ENCODE peak calls at places on chromosomes 11 and 22, in nine cellular contexts. One of them, this sample, is unnamed. For H3K36me3, the result is how much of the 10 kb centered on the place peaks cover.

GRCh38 chr22:29795663-29796062 is 28.5 kb downstream of the UQCR10 start:
- DNase-seq in tibial artery: no peak
- DNase-seq in fibroblast of lung: no peak
- DNase-seq in psoas muscle: no peak
- DNase-seq in prostate gland: peak
- DNase-seq in mucosa of descending colon: no peak
- DNase-seq in lower lobe of right lung: no peak
- DNase-seq in GM23338: no peak
- DNase-seq in uterus: no peak
- DNase-seq in this sample: no peak

GRCh38 chr22:46390652-46391301 is 55.3 kb downstream of the TRMU start:
- DNase-seq in tibial artery: peak
- DNase-seq in fibroblast of lung: peak
- DNase-seq in psoas muscle: peak
- DNase-seq in prostate gland: peak
- DNase-seq in mucosa of descending colon: no peak
- DNase-seq in lower lobe of right lung: no peak
- DNase-seq in GM23338: no peak
- DNase-seq in uterus: peak
- DNase-seq in this sample: peak

GRCh38 chr11:2259897-2260451 is 10.4 kb downstream of the ASCL2 start:
- DNase-seq in tibial artery: no peak
- DNase-seq in fibroblast of lung: no peak
- DNase-seq in psoas muscle: peak
- DNase-seq in prostate gland: peak
- DNase-seq in mucosa of descending colon: no peak
- DNase-seq in lower lobe of right lung: no peak
- DNase-seq in GM23338: no peak
- DNase-seq in uterus: no peak
- DNase-seq in this sample: peak

GRCh38 chr11:68380786-68381622 is 68.6 kb downstream of the LRP5 start:
- DNase-seq in tibial artery: peak
- DNase-seq in fibroblast of lung: peak
- DNase-seq in psoas muscle: peak
- DNase-seq in prostate gland: no peak
- DNase-seq in mucosa of descending colon: no peak
- DNase-seq in lower lobe of right lung: no peak
- DNase-seq in GM23338: no peak
- DNase-seq in uterus: no peak
- DNase-seq in this sample: no peak

GRCh38 chr11:93570759-93571413 is 27.7 kb upstream of the SMCO4 start:
- DNase-seq in tibial artery: no peak
- DNase-seq in fibroblast of lung: peak
- DNase-seq in psoas muscle: no peak
- DNase-seq in prostate gland: peak
- DNase-seq in mucosa of descending colon: no peak
- DNase-seq in lower lobe of right lung: no peak
- DNase-seq in GM23338: no peak
- DNase-seq in uterus: peak
- DNase-seq in this sample: peak

GRCh38 chr22:28426346-28427132 is 253.1 kb downstream of the TTC28 start:
- DNase-seq in tibial artery: no peak
- DNase-seq in fibroblast of lung: peak
- DNase-seq in psoas muscle: no peak
- DNase-seq in prostate gland: no peak
- DNase-seq in mucosa of descending colon: no peak
- DNase-seq in lower lobe of right lung: no peak
- DNase-seq in GM23338: no peak
- DNase-seq in uterus: no peak
- DNase-seq in this sample: no peak

GRCh38 chr11:94149435-94149834 is 20.8 kb downstream of the PANX1 start:
- DNase-seq in tibial artery: no peak
- DNase-seq in fibroblast of lung: peak
- DNase-seq in psoas muscle: no peak
- DNase-seq in prostate gland: no peak
- DNase-seq in mucosa of descending colon: no peak
- DNase-seq in lower lobe of right lung: no peak
- DNase-seq in GM23338: no peak
- DNase-seq in uterus: no peak
- DNase-seq in this sample: no peak

GRCh38 chr11:11313426-11313825 is 39.6 kb downstream of the CSNK2A3 start:
- DNase-seq in tibial artery: no peak
- DNase-seq in fibroblast of lung: peak
- DNase-seq in psoas muscle: no peak
- DNase-seq in prostate gland: no peak
- DNase-seq in mucosa of descending colon: no peak
- DNase-seq in lower lobe of right lung: peak
- DNase-seq in GM23338: no peak
- DNase-seq in uterus: no peak
- DNase-seq in this sample: no peak

GRCh38 chr11:78860720-78861422 is 286.2 kb upstream of the NARS2 start:
- DNase-seq in tibial artery: no peak
- DNase-seq in fibroblast of lung: no peak
- DNase-seq in psoas muscle: no peak
- DNase-seq in prostate gland: no peak
- DNase-seq in mucosa of descending colon: no peak
- DNase-seq in lower lobe of right lung: no peak
- DNase-seq in GM23338: peak
- DNase-seq in uterus: no peak
- DNase-seq in this sample: no peak

GRCh38 chr22:23849009-23850006 is 8.4 kb upstream of the SLC2A11 start:
- DNase-seq in tibial artery: peak
- DNase-seq in fibroblast of lung: peak
- DNase-seq in psoas muscle: peak
- DNase-seq in prostate gland: peak
- DNase-seq in mucosa of descending colon: peak
- DNase-seq in lower lobe of right lung: peak
- DNase-seq in GM23338: peak
- DNase-seq in uterus: peak
- DNase-seq in this sample: peak

GRCh38 chr22:49113758-49114157 is 713.9 kb downstream of the BRD1 start:
- DNase-seq in tibial artery: no peak
- DNase-seq in fibroblast of lung: no peak
- DNase-seq in psoas muscle: no peak
- DNase-seq in prostate gland: no peak
- DNase-seq in mucosa of descending colon: no peak
- DNase-seq in lower lobe of right lung: no peak
- DNase-seq in GM23338: no peak
- DNase-seq in uterus: no peak
- DNase-seq in this sample: no peak

GRCh38 chr11:19185036-19185435 is 16.7 kb downstream of the CSRP3 start:
- DNase-seq in tibial artery: no peak
- DNase-seq in fibroblast of lung: no peak
- DNase-seq in psoas muscle: no peak
- DNase-seq in prostate gland: no peak
- DNase-seq in mucosa of descending colon: no peak
- DNase-seq in lower lobe of right lung: no peak
- DNase-seq in GM23338: no peak
- DNase-seq in uterus: no peak
- DNase-seq in this sample: no peak

GRCh38 chr11:19187880-19188279 is 13.9 kb downstream of the CSRP3 start:
- DNase-seq in tibial artery: no peak
- DNase-seq in fibroblast of lung: peak
- DNase-seq in psoas muscle: no peak
- DNase-seq in prostate gland: no peak
- DNase-seq in mucosa of descending colon: no peak
- DNase-seq in lower lobe of right lung: no peak
- DNase-seq in GM23338: no peak
- DNase-seq in uterus: no peak
- DNase-seq in this sample: no peak

GRCh38 chr11:19183641-19184040 is 18.1 kb downstream of the CSRP3 start:
- DNase-seq in tibial artery: no peak
- DNase-seq in fibroblast of lung: no peak
- DNase-seq in psoas muscle: no peak
- DNase-seq in prostate gland: no peak
- DNase-seq in mucosa of descending colon: no peak
- DNase-seq in lower lobe of right lung: no peak
- DNase-seq in GM23338: no peak
- DNase-seq in uterus: no peak
- DNase-seq in this sample: no peak

GRCh38 chr11:19185516-19186052 is 16.2 kb downstream of the CSRP3 start:
- DNase-seq in tibial artery: no peak
- DNase-seq in fibroblast of lung: no peak
- DNase-seq in psoas muscle: no peak
- DNase-seq in prostate gland: no peak
- DNase-seq in mucosa of descending colon: no peak
- DNase-seq in lower lobe of right lung: no peak
- DNase-seq in GM23338: no peak
- DNase-seq in uterus: no peak
- DNase-seq in this sample: no peak

GRCh38 chr11:19187101-19187500 is 14.7 kb downstream of the CSRP3 start:
- DNase-seq in tibial artery: no peak
- DNase-seq in fibroblast of lung: peak
- DNase-seq in psoas muscle: no peak
- DNase-seq in prostate gland: no peak
- DNase-seq in mucosa of descending colon: no peak
- DNase-seq in lower lobe of right lung: no peak
- DNase-seq in GM23338: no peak
- DNase-seq in uterus: no peak
- DNase-seq in this sample: no peak
- H3K36me3 ChIP-seq in tibial artery: under half
- H3K36me3 ChIP-seq in fibroblast of lung: under half
- H3K36me3 ChIP-seq in psoas muscle: half or more
- H3K36me3 ChIP-seq in prostate gland: under half
- H3K36me3 ChIP-seq in mucosa of descending colon: under half
- H3K36me3 ChIP-seq in lower lobe of right lung: under half
- H3K36me3 ChIP-seq in GM23338: under half
- H3K36me3 ChIP-seq in uterus: under half
- H3K36me3 ChIP-seq in this sample: under half

GRCh38 chr11:889261-889660 is 21.3 kb downstream of the CHID1 start:
- DNase-seq in tibial artery: no peak
- DNase-seq in fibroblast of lung: no peak
- DNase-seq in psoas muscle: no peak
- DNase-seq in prostate gland: no peak
- DNase-seq in mucosa of descending colon: no peak
- DNase-seq in lower lobe of right lung: no peak
- DNase-seq in GM23338: no peak
- DNase-seq in uterus: no peak
- DNase-seq in this sample: no peak
- H3K36me3 ChIP-seq in tibial artery: under half
- H3K36me3 ChIP-seq in fibroblast of lung: under half
- H3K36me3 ChIP-seq in psoas muscle: under half
- H3K36me3 ChIP-seq in prostate gland: under half
- H3K36me3 ChIP-seq in mucosa of descending colon: under half
- H3K36me3 ChIP-seq in lower lobe of right lung: under half
- H3K36me3 ChIP-seq in GM23338: under half
- H3K36me3 ChIP-seq in uterus: under half
- H3K36me3 ChIP-seq in this sample: under half

DNA sequence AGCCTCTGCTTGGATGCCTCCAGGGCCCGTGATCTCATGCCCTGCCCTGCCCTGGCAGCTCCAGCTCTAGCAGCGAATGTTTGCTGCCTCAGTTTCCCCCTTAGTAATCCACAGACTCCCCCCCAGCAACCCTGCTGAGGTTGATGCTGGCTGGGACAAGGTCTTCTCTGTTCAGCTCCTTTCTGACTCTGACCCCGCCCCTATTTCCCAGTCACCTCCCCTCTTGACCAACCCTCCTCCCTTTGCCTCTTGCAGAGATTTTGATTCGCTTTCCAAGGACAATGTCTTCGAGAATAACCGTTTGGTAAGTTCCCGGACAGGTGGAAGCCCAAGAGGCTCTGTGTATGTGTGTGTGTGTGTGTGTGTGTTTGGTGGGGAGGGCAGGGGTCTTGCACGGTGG is 5.6 kb downstream of the MICALL1 start:
- DNase-seq in tibial artery: no peak
- DNase-seq in fibroblast of lung: no peak
- DNase-seq in psoas muscle: no peak
- DNase-seq in prostate gland: no peak
- DNase-seq in mucosa of descending colon: no peak
- DNase-seq in lower lobe of right lung: no peak
- DNase-seq in GM23338: peak
- DNase-seq in uterus: no peak
- DNase-seq in this sample: no peak
- H3K36me3 ChIP-seq in tibial artery: under half
- H3K36me3 ChIP-seq in fibroblast of lung: under half
- H3K36me3 ChIP-seq in psoas muscle: under half
- H3K36me3 ChIP-seq in prostate gland: under half
- H3K36me3 ChIP-seq in mucosa of descending colon: under half
- H3K36me3 ChIP-seq in lower lobe of right lung: under half
- H3K36me3 ChIP-seq in GM23338: under half
- H3K36me3 ChIP-seq in uterus: under half
- H3K36me3 ChIP-seq in this sample: under half

GRCh38 chr11:46676436-46677158 is 23.8 kb downstream of the ARHGAP1 start:
- DNase-seq in tibial artery: no peak
- DNase-seq in fibroblast of lung: no peak
- DNase-seq in psoas muscle: no peak
- DNase-seq in prostate gland: no peak
- DNase-seq in mucosa of descending colon: no peak
- DNase-seq in lower lobe of right lung: no peak
- DNase-seq in GM23338: no peak
- DNase-seq in uterus: no peak
- DNase-seq in this sample: no peak

GRCh38 chr11:46677169-46677568 is 23.2 kb downstream of the ARHGAP1 start:
- DNase-seq in tibial artery: no peak
- DNase-seq in fibroblast of lung: no peak
- DNase-seq in psoas muscle: no peak
- DNase-seq in prostate gland: no peak
- DNase-seq in mucosa of descending colon: no peak
- DNase-seq in lower lobe of right lung: no peak
- DNase-seq in GM23338: no peak
- DNase-seq in uterus: no peak
- DNase-seq in this sample: no peak

GRCh38 chr11:46678741-46679130 is 21.7 kb downstream of the ARHGAP1 start:
- DNase-seq in tibial artery: no peak
- DNase-seq in fibroblast of lung: no peak
- DNase-seq in psoas muscle: no peak
- DNase-seq in prostate gland: no peak
- DNase-seq in mucosa of descending colon: no peak
- DNase-seq in lower lobe of right lung: no peak
- DNase-seq in GM23338: no peak
- DNase-seq in uterus: no peak
- DNase-seq in this sample: no peak

GRCh38 chr11:46679252-46680163 is 20.9 kb downstream of the ARHGAP1 start:
- DNase-seq in tibial artery: no peak
- DNase-seq in fibroblast of lung: no peak
- DNase-seq in psoas muscle: no peak
- DNase-seq in prostate gland: no peak
- DNase-seq in mucosa of descending colon: no peak
- DNase-seq in lower lobe of right lung: no peak
- DNase-seq in GM23338: no peak
- DNase-seq in uterus: no peak
- DNase-seq in this sample: no peak

DNA sequence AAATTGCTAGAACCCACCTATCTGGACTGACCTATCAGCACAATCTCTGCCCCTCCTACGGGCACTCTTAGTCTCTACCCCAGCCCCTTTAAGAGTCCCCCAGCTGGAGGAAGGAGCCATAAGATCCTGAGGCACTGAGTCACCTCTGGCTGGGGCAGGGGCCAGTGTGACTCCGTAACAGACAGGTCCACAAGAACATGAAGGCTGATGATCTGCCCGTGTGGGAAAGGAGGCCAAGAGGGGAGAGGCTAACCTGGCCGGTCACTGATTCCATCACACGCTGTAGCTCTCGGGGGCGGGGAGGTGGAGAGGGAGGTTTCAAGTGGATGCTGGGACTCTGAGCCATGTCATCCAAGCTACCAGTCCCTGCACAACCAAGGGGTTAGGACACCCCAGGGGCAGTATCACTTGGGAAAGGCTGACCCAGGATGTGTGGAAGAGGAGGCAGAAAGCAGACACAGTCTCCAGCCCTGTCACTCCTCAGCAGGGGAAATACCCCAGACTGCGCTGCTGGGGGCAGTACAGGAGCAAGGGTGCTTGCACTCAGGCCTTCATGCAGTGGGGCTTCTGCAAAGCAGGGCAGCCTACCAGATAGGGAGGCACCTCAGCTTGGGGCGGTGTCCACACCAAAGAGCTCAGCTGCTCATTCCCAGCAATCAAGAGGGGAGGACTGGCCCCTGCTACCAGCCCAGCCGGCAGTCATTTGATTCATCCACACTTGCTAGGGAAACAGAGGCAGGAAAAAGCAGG is 22.3 kb downstream of the ARHGAP1 start:
- DNase-seq in tibial artery: no peak
- DNase-seq in fibroblast of lung: no peak
- DNase-seq in psoas muscle: no peak
- DNase-seq in prostate gland: no peak
- DNase-seq in mucosa of descending colon: no peak
- DNase-seq in lower lobe of right lung: no peak
- DNase-seq in GM23338: no peak
- DNase-seq in uterus: no peak
- DNase-seq in this sample: no peak
- H3K36me3 ChIP-seq in tibial artery: under half
- H3K36me3 ChIP-seq in fibroblast of lung: under half
- H3K36me3 ChIP-seq in psoas muscle: half or more
- H3K36me3 ChIP-seq in prostate gland: under half
- H3K36me3 ChIP-seq in mucosa of descending colon: under half
- H3K36me3 ChIP-seq in lower lobe of right lung: half or more
- H3K36me3 ChIP-seq in GM23338: under half
- H3K36me3 ChIP-seq in uterus: under half
- H3K36me3 ChIP-seq in this sample: under half

This sample was measured in testis.